ENCODE peak calls at places on chromosomes 1 and 21, in eight cellular contexts. C is heart left ventricle, S is body of pancreas, T is IMR-90, K is tibial nerve, M is A549, W is Peyer's patch, D is stomach. E is an unnamed sample.

GRCh38 chr21:31728191-31728590 is 3.7 kb downstream of the SCAF4 start:
- DNase-seq in K (no peak), C (no peak), W (no peak), D (no peak), S (no peak), T (no peak), M (no peak), E (no peak)

GRCh38 chr21:35779690-35780570 is 280.4 kb downstream of the SETD4 start:
- DNase-seq in D (no peak), M (no peak), K (no peak), S (peak; percentile 28), C (no peak), W (no peak), T (peak; percentile 91), E (no peak)

GRCh38 chr1:86965827-86966182 is 51.4 kb downstream of the HS2ST1 start:
- DNase-seq in C (no peak), S (no peak), D (no peak), T (no peak), K (no peak), W (no peak), M (no peak), E (no peak)

GRCh38 chr1:80212958-80213357 is 1206.4 kb upstream of the ADGRL4 start:
- DNase-seq in K (no peak), T (no peak), M (no peak), W (no peak), S (no peak), D (no peak), C (no peak), E (no peak)

GRCh38 chr1:187817782-187818181 is 989.0 kb downstream of the PLA2G4A start:
- DNase-seq in D (no peak), W (no peak), S (no peak), K (no peak), M (no peak), T (no peak), C (no peak), E (no peak)

GRCh38 chr1:229224308-229224707 is 46.6 kb upstream of the RAB4A start:
- DNase-seq in W (no peak), S (no peak), M (no peak), C (no peak), T (peak; percentile 48), K (no peak), D (no peak), E (peak; percentile 12)

GRCh38 chr1:38527373-38527966 is 332.1 kb downstream of the RRAGC start:
- DNase-seq in S (peak; percentile 20), K (no peak), C (no peak), D (peak; percentile 54), M (no peak), T (no peak), W (peak; percentile 79), E (no peak)

GRCh38 chr1:19454265-19455198 is 30.8 kb downstream of the CAPZB start:
- DNase-seq in C (peak; percentile 74), D (no peak), T (no peak), W (no peak), S (no peak), K (no peak), M (no peak), E (no peak)

GRCh38 chr1:112935474-112936289 is 20.3 kb downstream of the SLC16A1 start:
- DNase-seq in T (peak; percentile 78), K (no peak), W (no peak), M (peak; percentile 38), D (no peak), S (no peak), C (no peak), E (no peak)

GRCh38 chr1:153775432-153776311 is 465 bp downstream of the SLC27A3 start:
- DNase-seq in W (peak; percentile 89), K (peak; percentile 69), M (peak; percentile 26), T (peak; percentile 50), C (peak; percentile 87), S (peak; percentile 76), D (peak; percentile 77), E (no peak)

GRCh38 chr1:86069757-86070145 is 86.8 kb downstream of the COL24A1 start:
- DNase-seq in C (no peak), K (no peak), W (no peak), S (no peak), M (no peak), D (no peak), T (peak; percentile 45), E (no peak)

GRCh38 chr21:38229260-38229877 is 27.4 kb upstream of the KCNJ15 start:
- DNase-seq in C (no peak), W (no peak), D (no peak), K (no peak), M (no peak), T (no peak), S (no peak), E (no peak)

GRCh38 chr21:27061783-27062182 is 94.9 kb upstream of the ADAMTS5 start:
- DNase-seq in T (no peak), K (no peak), W (no peak), M (no peak), D (no peak), C (no peak), S (no peak), E (no peak)

GRCh38 chr1:62325076-62325475 is 5.8 kb upstream of the KANK4 start:
- DNase-seq in S (no peak), D (no peak), C (no peak), T (peak; percentile 7), W (no peak), K (no peak), M (no peak), E (no peak)

GRCh38 chr21:19510653-19511052 is 1107.1 kb upstream of the TMPRSS15 start:
- DNase-seq in M (no peak), C (no peak), D (no peak), K (no peak), W (no peak), S (no peak), T (no peak), E (no peak)
- TF ChIP-seq POLR2A in M (no peak), C (no peak), D (no peak), K (no peak), W (no peak), S (no peak), T (no peak), E (no peak)

GRCh38 chr1:33654267-33654832 is 181.9 kb downstream of the ZSCAN20 start:
- DNase-seq in S (no peak), W (no peak), T (peak; percentile 6), C (no peak), D (no peak), M (no peak), K (no peak), E (peak; percentile 70)
- TF ChIP-seq CTCF in S (no peak), W (no peak), T (peak; percentile 15), C (no peak), D (peak; percentile 19), M (no peak), K (no peak), E (no peak)

DNA sequence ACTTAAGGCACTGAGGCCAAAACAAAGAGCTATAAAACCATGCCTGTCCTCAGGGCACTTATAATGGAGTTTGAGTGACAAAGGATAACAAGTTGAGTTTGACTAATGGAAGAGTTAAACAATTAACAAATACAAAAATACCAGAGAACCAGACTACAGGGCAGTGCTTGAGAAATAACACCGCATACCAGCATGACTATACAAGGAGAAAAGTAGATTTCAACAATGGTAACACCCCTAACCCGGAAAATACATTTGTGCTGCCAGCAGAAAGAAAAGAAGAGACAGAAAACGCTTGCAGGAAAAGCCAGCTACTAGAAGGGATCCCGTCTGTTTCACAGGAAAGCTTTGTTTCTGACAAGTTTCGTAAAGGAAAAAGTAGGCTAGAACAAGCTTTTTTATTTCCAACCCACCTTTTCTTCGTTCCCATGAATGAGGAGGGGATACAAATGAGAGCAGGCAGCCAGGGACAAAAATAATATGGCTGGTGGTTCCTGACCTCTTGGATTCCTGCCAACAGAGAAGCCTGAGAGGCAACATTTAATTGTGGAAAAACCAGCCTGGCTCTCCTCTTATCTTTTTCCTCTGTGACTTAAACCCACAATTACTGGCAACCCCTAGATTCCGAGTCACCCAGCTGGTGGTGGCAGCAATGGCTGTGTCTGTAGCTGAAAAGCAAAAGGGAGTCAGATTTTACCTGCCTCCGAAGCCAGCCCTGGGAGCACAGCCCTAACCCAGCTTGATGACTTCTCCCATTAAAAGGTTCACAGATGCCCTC is 56.5 kb downstream of the WLS start:
- DNase-seq in K (no peak), S (peak; percentile 65), M (no peak), T (peak; percentile 32), C (no peak), D (peak; percentile 70), W (no peak), E (no peak)
- H3K4me1 ChIP-seq in K (no peaks in the 10 kb centered on the region), S (peaks cover 54% of the 10 kb centered on the region), M (peaks cover 15% of the 10 kb centered on the region), T (peaks cover 28% of the 10 kb centered on the region), C (peaks cover 54% of the 10 kb centered on the region), D (peaks cover 71% of the 10 kb centered on the region), W (no peaks in the 10 kb centered on the region), E (peaks cover 45% of the 10 kb centered on the region)

DNA sequence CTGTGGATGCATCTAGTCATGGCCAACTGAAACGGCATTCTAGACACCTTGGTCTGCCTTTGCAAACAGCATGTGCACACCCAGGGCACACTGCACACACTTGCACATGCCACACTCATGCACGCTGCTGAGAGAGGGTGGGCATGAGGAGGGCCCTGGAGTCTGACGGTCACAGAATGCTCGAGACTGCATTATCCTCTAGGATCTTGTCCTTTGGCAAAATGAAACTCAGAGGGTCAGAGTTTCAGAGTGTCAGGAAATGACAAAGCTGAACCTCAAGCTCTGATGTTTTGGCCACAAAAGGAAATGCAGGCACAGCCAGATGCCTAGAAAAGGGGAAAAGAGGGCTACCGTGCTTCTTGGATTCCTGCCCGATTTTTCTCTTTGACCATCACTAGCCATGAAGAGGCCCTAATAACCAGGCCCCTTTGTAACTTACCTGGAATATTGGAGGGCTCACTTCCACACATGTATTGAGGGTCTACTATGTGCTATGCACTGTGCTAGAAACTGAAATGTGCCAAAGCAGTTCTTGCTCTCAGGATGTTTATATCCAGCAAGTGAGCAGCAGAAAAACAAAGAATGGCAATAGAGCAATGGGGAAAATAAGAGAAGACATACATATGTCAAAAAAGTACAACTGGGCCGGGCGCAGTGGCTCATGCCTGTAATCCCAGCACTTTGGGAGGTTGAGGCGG is 65.4 kb downstream of the TOMM20 start:
- DNase-seq in K (no peak), M (no peak), T (no peak), C (no peak), S (no peak), D (no peak), W (peak; percentile 39), E (no peak)
- TF ChIP-seq POLR2A in K (no peak), M (no peak), T (no peak), C (no peak), S (no peak), D (no peak), W (no peak), E (no peak)

GRCh38 chr1:26529655-26530539 is at the start of gene RPS6KA1:
- DNase-seq in K (no peak), S (peak; percentile 72), C (peak; percentile 81), D (peak; percentile 75), T (peak; percentile 11), W (peak; percentile 81), M (peak; percentile 79), E (peak; percentile 81)
- TF ChIP-seq CTCF in K (no peak), S (no peak), C (no peak), D (no peak), T (no peak), W (no peak), M (no peak), E (no peak)

GRCh38 chr1:199866210-199866617 is 161.3 kb upstream of the NR5A2 start:
- DNase-seq in S (no peak), K (no peak), D (no peak), T (no peak), W (no peak), M (no peak), C (no peak), E (no peak)
- H3K4me1 ChIP-seq in S (no peaks in the 10 kb centered on the region), K (no peaks in the 10 kb centered on the region), D (no peaks in the 10 kb centered on the region), T (peaks cover 2% of the 10 kb centered on the region), W (no peaks in the 10 kb centered on the region), M (peaks cover 21% of the 10 kb centered on the region), C (peaks cover 5% of the 10 kb centered on the region), E (no peaks in the 10 kb centered on the region)

E was measured in vagina.